ENCODE peak calls at places on chromosomes 12 and 14, in eight cellular contexts. T is MCF 10A, R is left ventricle myocardium inferior, C is stomach, Z is fibroblast of mammary gland, G is breast epithelium, I is mucosa of descending colon, J is body of pancreas. D is an unnamed sample.

GRCh38 chr14:24366664-24367505 is 1.1 kb upstream of the NFATC4 start:
- DNase-seq in J (peak), G (peak), R (peak), T (peak), I (peak), Z (peak), C (peak), D (peak)

GRCh38 chr12:117282490-117282889 is 78.9 kb downstream of the NOS1 start:
- DNase-seq in T (peak), R (no peak), Z (no peak), J (no peak), I (no peak), C (no peak), G (no peak), D (no peak)

GRCh38 chr12:122895757-122896636 is at the start of gene VPS37B:
- DNase-seq in Z (peak), J (peak), T (peak), C (peak), G (peak), R (peak), I (peak), D (peak)

GRCh38 chr12:81705586-81705985 is 53.6 kb downstream of the PPFIA2 start:
- DNase-seq in Z (peak), G (no peak), J (no peak), I (no peak), R (no peak), T (no peak), C (no peak), D (no peak)

GRCh38 chr12:21764950-21765349 is 9.6 kb downstream of the KCNJ8 start:
- DNase-seq in R (no peak), I (no peak), C (no peak), Z (no peak), T (no peak), G (no peak), J (no peak), D (no peak)

GRCh38 chr14:34361504-34362011 is 100.5 kb downstream of the SPTSSA start:
- DNase-seq in T (no peak), G (no peak), J (peak), R (no peak), Z (peak), C (no peak), I (no peak), D (no peak)

GRCh38 chr12:56038022-56038665 is 3.6 kb upstream of the RPS26 start:
- DNase-seq in C (no peak), Z (no peak), R (no peak), J (no peak), I (no peak), T (no peak), G (no peak), D (no peak)

GRCh38 chr14:105500036-105500725 is 9.1 kb downstream of the TEDC1 start:
- DNase-seq in G (no peak), T (no peak), Z (no peak), R (no peak), C (no peak), I (peak), J (no peak), D (no peak)

GRCh38 chr12:81668475-81668874 is 90.7 kb downstream of the PPFIA2 start:
- DNase-seq in J (no peak), G (no peak), C (no peak), R (no peak), T (peak), I (no peak), Z (peak), D (peak)

GRCh38 chr14:69685217-69685616 is 73.8 kb downstream of the SUSD6 start:
- DNase-seq in C (no peak), J (no peak), T (peak), Z (peak), R (no peak), I (no peak), G (no peak), D (no peak)

GRCh38 chr14:53628747-53629146 is 327.9 kb downstream of the BMP4 start:
- DNase-seq in Z (no peak), R (no peak), J (no peak), G (no peak), T (no peak), I (no peak), C (no peak), D (no peak)

GRCh38 chr12:15428632-15429031 is 106.3 kb downstream of the PTPRO start:
- DNase-seq in Z (no peak), T (no peak), G (no peak), I (no peak), C (no peak), R (no peak), J (no peak), D (no peak)

GRCh38 chr12:49108958-49109404 is 1.7 kb downstream of the LMBR1L start:
- DNase-seq in J (peak), R (peak), Z (peak), T (peak), I (no peak), C (no peak), G (no peak), D (peak)

GRCh38 chr14:31926123-31926522 is 151.0 kb upstream of the ARHGAP5 start:
- DNase-seq in Z (peak), J (no peak), I (no peak), R (no peak), C (no peak), G (no peak), T (peak), D (peak)

GRCh38 chr14:102813691-102814090 is 36.4 kb downstream of the TRAF3 start:
- DNase-seq in Z (no peak), T (no peak), G (no peak), I (no peak), C (no peak), J (no peak), R (no peak), D (no peak)

GRCh38 chr14:36996133-36996856 is 176.1 kb downstream of the SLC25A21 start:
- DNase-seq in I (no peak), Z (peak), J (peak), T (peak), R (no peak), C (no peak), G (no peak), D (peak)

GRCh38 chr14:89697281-89698060 is 257.1 kb downstream of the EFCAB11 start:
- DNase-seq in Z (no peak), I (no peak), R (no peak), T (no peak), J (no peak), G (no peak), C (no peak), D (no peak)

GRCh38 chr12:103560604-103561101 is 26.4 kb upstream of the STAB2 start:
- DNase-seq in C (no peak), I (no peak), R (no peak), Z (peak), T (peak), G (no peak), J (peak), D (peak)

GRCh38 chr12:2194060-2194459 is 141.3 kb downstream of the CACNA1C start:
- DNase-seq in C (no peak), Z (no peak), G (no peak), R (no peak), I (no peak), J (no peak), T (no peak), D (no peak)

GRCh38 chr12:2198088-2198501 is 145.3 kb downstream of the CACNA1C start:
- DNase-seq in J (no peak), R (no peak), G (no peak), C (no peak), I (no peak), T (peak), Z (peak), D (peak)

GRCh38 chr12:2195085-2195484 is 142.3 kb downstream of the CACNA1C start:
- DNase-seq in J (no peak), R (no peak), T (no peak), G (no peak), C (no peak), Z (no peak), I (no peak), D (no peak)

GRCh38 chr12:2194571-2194970 is 141.8 kb downstream of the CACNA1C start:
- DNase-seq in G (no peak), C (no peak), T (no peak), Z (no peak), J (no peak), I (no peak), R (no peak), D (no peak)

GRCh38 chr12:2198542-2198941 is 145.8 kb downstream of the CACNA1C start:
- DNase-seq in T (no peak), J (no peak), Z (no peak), G (no peak), C (no peak), R (no peak), I (no peak), D (no peak)
- TF ChIP-seq CTCF in T (no peak), J (no peak), Z (no peak), G (no peak), C (no peak), R (no peak), I (no peak), D (no peak)

DNA sequence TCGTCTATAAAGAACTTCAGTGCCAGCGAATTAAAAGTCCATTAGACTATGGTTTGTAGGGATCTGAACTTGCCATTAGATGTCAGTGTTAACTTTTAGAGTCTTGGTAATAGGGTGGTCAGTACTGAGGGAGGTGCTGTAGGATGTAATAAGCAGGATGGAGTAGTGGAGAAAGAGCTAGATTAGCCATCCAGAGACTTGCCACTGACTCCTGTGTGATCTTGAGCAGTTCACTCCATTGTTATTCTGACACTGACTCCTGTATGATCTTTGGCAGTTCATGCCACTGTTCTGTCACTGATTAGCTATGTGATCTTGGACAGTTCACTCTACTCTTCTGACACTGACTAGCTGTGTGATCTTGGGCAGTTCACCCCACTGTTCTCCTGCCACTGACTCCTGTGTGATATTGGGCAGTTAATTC is 133.6 kb downstream of the TTLL5 start:
- DNase-seq in J (no peak), R (no peak), C (no peak), T (peak), G (no peak), Z (peak), I (no peak), D (peak)
- TF ChIP-seq CTCF in J (peak), R (peak), C (no peak), T (peak), G (no peak), Z (peak), I (no peak), D (peak)

DNA sequence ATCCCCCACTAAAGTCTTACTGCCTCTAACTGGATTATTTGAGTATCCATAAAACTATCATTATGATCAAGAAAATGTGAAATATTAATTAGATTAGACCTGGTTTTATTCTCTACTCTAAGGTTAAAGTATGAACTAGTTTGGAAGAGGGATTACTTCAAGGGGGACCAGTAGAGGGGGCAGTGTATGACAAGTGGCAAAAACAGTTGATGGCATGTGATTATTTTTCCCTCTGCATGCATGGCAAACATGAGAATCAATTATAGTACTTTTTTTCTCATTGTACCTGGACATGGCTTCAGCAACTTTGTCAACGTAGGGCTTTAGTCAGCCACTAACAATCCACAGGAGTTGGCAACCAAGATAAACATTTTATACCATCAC is 145.0 kb upstream of the SLC38A2 start:
- DNase-seq in C (no peak), R (no peak), J (no peak), Z (no peak), I (no peak), G (no peak), T (no peak), D (no peak)
- TF ChIP-seq CTCF in C (no peak), R (no peak), J (no peak), Z (no peak), I (no peak), G (no peak), T (no peak), D (peak)

GRCh38 chr12:90274407-90274806 is 565.8 kb upstream of the ATP2B1 start:
- DNase-seq in J (no peak), R (no peak), I (no peak), C (no peak), Z (no peak), G (no peak), T (no peak), D (no peak)
- TF ChIP-seq CTCF in J (no peak), R (no peak), I (no peak), C (no peak), Z (no peak), G (no peak), T (no peak), D (no peak)

GRCh38 chr12:101697930-101698781 is 716 bp downstream of the CHPT1 start:
- DNase-seq in C (peak), Z (peak), I (peak), T (peak), R (peak), G (no peak), J (peak), D (no peak)

GRCh38 chr12:101697197-101697929 is at the start of gene CHPT1:
- DNase-seq in Z (peak), C (peak), T (peak), I (peak), G (peak), R (peak), J (peak), D (no peak)

GRCh38 chr12:101694297-101694848 is 3.1 kb upstream of the CHPT1 start:
- DNase-seq in R (no peak), T (no peak), Z (peak), C (no peak), J (no peak), G (no peak), I (no peak), D (no peak)

GRCh38 chr12:101696477-101697196 is 803 bp upstream of the CHPT1 start:
- DNase-seq in T (no peak), R (peak), Z (peak), J (peak), G (no peak), I (no peak), C (peak), D (no peak)

GRCh38 chr12:101695698-101696097 is 1.7 kb upstream of the CHPT1 start:
- DNase-seq in R (no peak), C (no peak), T (peak), I (no peak), J (no peak), Z (peak), G (no peak), D (peak)
- TF ChIP-seq CTCF in R (no peak), C (no peak), T (no peak), I (no peak), J (no peak), Z (no peak), G (no peak), D (no peak)

GRCh38 chr12:120444676-120445075 is 1.5 kb downstream of the TRIAP1 start:
- DNase-seq in I (no peak), J (no peak), R (no peak), G (no peak), Z (no peak), C (no peak), T (no peak), D (no peak)

GRCh38 chr12:120447992-120448391 is 1.7 kb downstream of the GATC start:
- DNase-seq in Z (no peak), G (no peak), C (no peak), J (no peak), I (no peak), R (no peak), T (no peak), D (no peak)

GRCh38 chr12:120445911-120446909 is at the start of the genes GATC and TRIAP1:
- DNase-seq in T (peak), R (peak), G (peak), C (peak), J (peak), Z (peak), I (peak), D (peak)
- TF ChIP-seq CTCF in T (no peak), R (no peak), G (no peak), C (no peak), J (peak), Z (no peak), I (no peak), D (no peak)

GRCh38 chr12:106897082-106897481 is 58.6 kb upstream of the TMEM263 start:
- DNase-seq in J (no peak), Z (peak), C (no peak), G (no peak), I (no peak), R (no peak), T (peak), D (peak)
- TF ChIP-seq CTCF in J (peak), Z (peak), C (no peak), G (no peak), I (no peak), R (no peak), T (no peak), D (peak)

DNA sequence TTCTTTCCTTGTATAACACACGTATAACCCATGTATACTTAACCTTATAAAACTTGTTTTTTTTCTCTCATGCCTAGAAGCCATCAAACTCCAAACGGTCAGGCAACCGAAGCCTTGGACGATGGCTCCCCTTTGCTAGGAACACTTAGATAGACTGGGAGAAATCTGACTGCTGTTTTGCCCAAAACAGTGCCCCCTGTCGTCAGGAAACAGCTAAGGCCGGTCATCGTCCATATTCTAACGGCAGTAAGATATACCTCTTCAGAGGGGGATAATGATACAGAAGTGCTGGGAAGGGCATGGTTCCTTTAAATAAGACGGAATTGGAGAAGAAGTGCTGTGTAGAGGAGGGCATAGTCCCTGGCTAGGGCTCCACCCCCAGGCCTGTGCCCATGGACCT is 130.5 kb downstream of the SLC41A2 start:
- DNase-seq in I (no peak), C (no peak), G (no peak), T (no peak), J (no peak), R (no peak), Z (peak), D (no peak)
- TF ChIP-seq CTCF in I (no peak), C (no peak), G (no peak), T (no peak), J (no peak), R (peak), Z (peak), D (peak)

D was measured in HFFc6.